ENCODE peak calls at places on chromosomes 16 and 17, in nine cellular contexts. S, E, K, V, N, C, I, R and Z are unnamed samples.

GRCh38 chr17:55492951-55493350 is 18.3 kb downstream of the SMIM36 start:
- DNase-seq in S (no peak), E (no peak), K (no peak), V (no peak), N (peak), C (no peak), I (no peak), R (no peak), Z (no peak)

GRCh38 chr16:85330694-85331188 is 218.5 kb upstream of the CIBAR2 start:
- DNase-seq in S (peak), E (peak), K (no peak), V (no peak), N (peak), C (no peak), I (peak), R (peak), Z (peak)

GRCh38 chr17:48441231-48441711 is 11.3 kb upstream of the SKAP1 start:
- DNase-seq in S (no peak), E (peak), K (peak), V (no peak), N (no peak), C (no peak), I (no peak), R (no peak), Z (no peak)

GRCh38 chr17:2215616-2216364 is 87.8 kb downstream of the SMG6 start:
- DNase-seq in S (no peak), E (peak), K (peak), V (peak), N (no peak), C (no peak), I (peak), R (no peak), Z (peak)

GRCh38 chr17:2138768-2139167 is 83.9 kb downstream of the HIC1 start:
- DNase-seq in S (no peak), E (no peak), K (no peak), V (no peak), N (no peak), C (no peak), I (no peak), R (no peak), Z (no peak)

GRCh38 chr17:29257756-29258155 is 11.1 kb downstream of the CRYBA1 start:
- DNase-seq in S (no peak), E (peak), K (no peak), V (no peak), N (no peak), C (no peak), I (no peak), R (no peak), Z (peak)

GRCh38 chr16:87584271-87584670 is 18.0 kb upstream of the JPH3 start:
- DNase-seq in S (no peak), E (no peak), K (no peak), V (no peak), N (no peak), C (no peak), I (no peak), R (no peak), Z (peak)

GRCh38 chr16:47477680-47478079 is 16.5 kb downstream of the PHKB start:
- DNase-seq in S (no peak), E (no peak), K (no peak), V (no peak), N (no peak), C (no peak), I (no peak), R (no peak), Z (peak)

GRCh38 chr16:16042076-16042475 is 92.7 kb downstream of the ABCC1 start:
- DNase-seq in S (no peak), E (no peak), K (no peak), V (no peak), N (no peak), C (no peak), I (no peak), R (peak), Z (peak)